ENCODE peak calls at places on chromosomes 5 and 9, in seven cellular contexts. F is HCT116; C is effector memory CD4-positive, alpha-beta T cell; K is neuronal stem cell; L is cardiac muscle cell; D is GM23248; G is astrocyte. M is an unnamed sample.

GRCh38 chr5:34914671-34915138 is 599 bp downstream of the RAD1 start:
- DNase-seq in F (no peak), D (peak; percentile 54), G (peak; percentile 20), K (no peak), C (peak; percentile 5), L (no peak), M (peak; percentile 45)

GRCh38 chr9:36764364-36765076 is 191.8 kb downstream of the MELK start:
- DNase-seq in D (no peak), F (no peak), K (no peak), G (no peak), C (no peak), L (no peak), M (no peak)

GRCh38 chr5:28415791-28416443 is 1377.5 kb upstream of the CDH9 start:
- DNase-seq in K (no peak), C (no peak), F (no peak), D (no peak), L (no peak), G (no peak), M (no peak)

GRCh38 chr9:920927-921326 is 55.5 kb upstream of the DMRT3 start:
- DNase-seq in G (no peak), D (no peak), F (no peak), C (no peak), L (no peak), K (no peak), M (no peak)

GRCh38 chr9:90441814-90442213 is 200.8 kb downstream of the DIRAS2 start:
- DNase-seq in K (no peak), L (no peak), F (no peak), C (no peak), G (no peak), D (no peak), M (no peak)

GRCh38 chr5:109865636-109866035 is 175.9 kb downstream of the MAN2A1 start:
- DNase-seq in K (peak; percentile 21), G (peak; percentile 100), D (peak; percentile 88), C (no peak), F (no peak), L (no peak), M (peak; percentile 96)

GRCh38 chr9:77020438-77021264 is 1.2 kb downstream of the FOXB2 start:
- DNase-seq in D (peak; percentile 18), K (peak; percentile 33), C (no peak), L (no peak), F (no peak), G (no peak), M (no peak)

GRCh38 chr5:74040065-74040551 is 414.1 kb downstream of the ARHGEF28 start:
- DNase-seq in G (peak; percentile 92), L (no peak), F (no peak), K (no peak), C (no peak), D (peak; percentile 77), M (peak; percentile 73)

DNA sequence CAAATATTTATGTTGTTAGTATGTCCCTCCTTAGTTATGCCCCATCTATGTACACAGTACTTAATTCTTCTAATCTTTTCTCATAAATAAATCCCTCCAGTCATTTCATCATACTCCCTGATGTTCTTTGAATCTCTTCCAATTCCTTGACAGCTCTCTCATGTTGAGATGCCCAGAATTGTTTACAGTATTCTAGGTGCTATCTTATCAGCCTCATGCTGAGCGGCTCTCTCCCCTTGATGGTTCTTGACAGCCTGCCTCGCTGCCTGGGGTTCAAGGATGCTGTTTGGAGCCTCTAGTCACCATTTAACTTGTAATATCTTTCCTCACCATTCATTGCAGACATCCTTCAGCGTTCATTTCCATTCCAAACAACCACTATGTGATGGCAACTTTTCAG is 799.2 kb downstream of the BRINP1 start:
- DNase-seq in G (no peak), K (no peak), F (no peak), L (no peak), C (no peak), D (no peak), M (no peak)
- H3K9me3 ChIP-seq in G (no peaks in the 10 kb centered on the region), K (no peaks in the 10 kb centered on the region), F (no peaks in the 10 kb centered on the region), L (no peaks in the 10 kb centered on the region), C (no peaks in the 10 kb centered on the region), D (no peaks in the 10 kb centered on the region), M (no peaks in the 10 kb centered on the region)

DNA sequence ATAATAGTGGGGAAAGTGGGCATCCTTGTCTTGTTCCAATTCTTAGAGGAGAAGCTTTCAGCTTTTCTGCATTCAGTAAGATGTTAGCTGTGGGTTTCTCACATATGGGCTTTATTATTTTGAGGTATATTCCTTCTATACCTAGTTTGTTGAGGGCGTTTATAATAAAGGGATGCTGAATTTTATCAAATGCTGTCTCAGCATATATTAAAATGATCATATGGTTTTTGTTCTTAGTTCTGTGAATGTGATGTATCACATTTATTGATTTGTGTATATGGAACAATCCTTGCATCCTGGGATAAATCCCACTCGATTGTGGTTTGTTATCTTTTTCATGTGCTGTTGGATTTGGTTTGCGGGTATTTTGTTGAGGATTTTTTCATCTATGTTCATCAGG is 43.1 kb downstream of the FGD3 start:
- DNase-seq in F (no peak), D (no peak), G (no peak), C (no peak), L (no peak), K (no peak), M (no peak)
- H3K9me3 ChIP-seq in F (no peaks in the 10 kb centered on the region), D (no peaks in the 10 kb centered on the region), G (no peaks in the 10 kb centered on the region), C (no peaks in the 10 kb centered on the region), L (no peaks in the 10 kb centered on the region), K (peaks cover 8% of the 10 kb centered on the region), M (no peaks in the 10 kb centered on the region)

DNA sequence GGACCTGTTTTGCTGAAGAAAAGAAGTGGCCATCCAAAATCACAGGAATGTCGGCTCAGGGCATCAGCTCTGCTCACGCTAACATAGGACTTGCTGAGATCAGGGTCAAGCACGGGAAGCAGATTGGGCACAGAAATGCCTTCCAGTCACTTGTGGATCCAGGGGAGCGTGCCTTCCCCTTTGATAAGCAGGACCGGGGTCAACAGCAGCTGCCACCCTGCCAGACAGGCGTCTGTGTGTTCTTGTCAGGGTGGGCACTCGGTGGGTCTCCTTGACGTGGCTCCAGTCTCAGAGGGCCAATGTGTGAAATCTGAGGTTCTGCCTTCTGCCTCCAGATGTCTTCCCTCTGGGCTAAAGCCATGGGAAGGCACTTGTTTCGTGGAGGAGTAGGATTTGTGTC is 313.7 kb upstream of the IRX4 start:
- DNase-seq in G (no peak), D (no peak), F (no peak), C (no peak), K (no peak), L (no peak), M (no peak)
- H3K9me3 ChIP-seq in G (peaks cover 13% of the 10 kb centered on the region), D (no peaks in the 10 kb centered on the region), F (no peaks in the 10 kb centered on the region), C (no peaks in the 10 kb centered on the region), K (peaks cover 9% of the 10 kb centered on the region), L (no peaks in the 10 kb centered on the region), M (no peaks in the 10 kb centered on the region)

DNA sequence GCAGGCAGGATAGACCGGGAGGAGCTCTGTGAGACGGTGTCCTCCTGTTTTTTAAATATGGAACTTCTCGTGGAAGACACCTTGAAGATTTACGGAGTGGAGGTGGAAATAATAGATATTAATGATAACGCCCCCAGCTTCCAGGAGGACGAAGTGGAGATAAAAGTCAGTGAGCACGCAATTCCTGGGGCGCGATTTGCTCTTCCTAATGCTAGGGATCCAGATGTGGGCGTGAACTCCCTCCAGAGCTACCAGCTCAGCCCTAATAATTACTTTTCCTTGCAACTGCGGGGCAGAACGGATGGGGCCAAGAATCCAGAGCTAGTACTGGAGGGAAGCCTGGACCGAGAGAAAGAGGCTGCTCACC is 621 bp downstream of the PCDHGA11 start:
- DNase-seq in F (no peak), C (no peak), G (no peak), L (no peak), D (peak; percentile 60), K (no peak), M (no peak)
- H3K9me3 ChIP-seq in F (peaks cover 4% of the 10 kb centered on the region), C (peaks cover 14% of the 10 kb centered on the region), G (peaks cover 54% of the 10 kb centered on the region), L (peaks cover 27% of the 10 kb centered on the region), D (no peaks in the 10 kb centered on the region), K (peaks cover 55% of the 10 kb centered on the region), M (peaks cover 11% of the 10 kb centered on the region)